ENCODE peak calls at places on chromosomes 2 and 18, in seven cellular contexts. One of them, this sample, is unnamed.

GRCh38 chr18:62386616-62387015 is 61.5 kb downstream of the TNFRSF11A start:
- DNase-seq in right cardiac atrium: no peak
- DNase-seq in stimulated activated CD8-positive, alpha-beta memory T cell treated with anti-CD3 and anti-CD28 coated beads, Interleukin-15, amount 100 ng/mL, for 4 hours: no peak
- DNase-seq in AML-193: no peak
- DNase-seq in bronchial epithelial cell: no peak
- DNase-seq in GM19239: no peak
- DNase-seq in occipital lobe: no peak
- DNase-seq in this sample: no peak

GRCh38 chr2:8999047-8999446 is 4.4 kb downstream of the MBOAT2 start:
- DNase-seq in right cardiac atrium: no peak
- DNase-seq in stimulated activated CD8-positive, alpha-beta memory T cell treated with anti-CD3 and anti-CD28 coated beads, Interleukin-15, amount 100 ng/mL, for 4 hours: no peak
- DNase-seq in AML-193: no peak
- DNase-seq in bronchial epithelial cell: no peak
- DNase-seq in GM19239: no peak
- DNase-seq in occipital lobe: no peak
- DNase-seq in this sample: no peak

GRCh38 chr2:11129598-11130449 is 25.4 kb upstream of the SLC66A3 start:
- DNase-seq in right cardiac atrium: peak
- DNase-seq in stimulated activated CD8-positive, alpha-beta memory T cell treated with anti-CD3 and anti-CD28 coated beads, Interleukin-15, amount 100 ng/mL, for 4 hours: peak
- DNase-seq in AML-193: no peak
- DNase-seq in bronchial epithelial cell: peak
- DNase-seq in GM19239: peak
- DNase-seq in occipital lobe: peak
- DNase-seq in this sample: peak

GRCh38 chr18:63664571-63664970 is 2.9 kb upstream of the SERPINB3 start:
- DNase-seq in right cardiac atrium: no peak
- DNase-seq in stimulated activated CD8-positive, alpha-beta memory T cell treated with anti-CD3 and anti-CD28 coated beads, Interleukin-15, amount 100 ng/mL, for 4 hours: no peak
- DNase-seq in AML-193: no peak
- DNase-seq in bronchial epithelial cell: peak
- DNase-seq in GM19239: no peak
- DNase-seq in occipital lobe: no peak
- DNase-seq in this sample: no peak

GRCh38 chr2:136582631-136583205 is 182.6 kb upstream of the THSD7B start:
- DNase-seq in right cardiac atrium: no peak
- DNase-seq in stimulated activated CD8-positive, alpha-beta memory T cell treated with anti-CD3 and anti-CD28 coated beads, Interleukin-15, amount 100 ng/mL, for 4 hours: no peak
- DNase-seq in AML-193: peak
- DNase-seq in bronchial epithelial cell: peak
- DNase-seq in GM19239: peak
- DNase-seq in occipital lobe: no peak
- DNase-seq in this sample: no peak

GRCh38 chr2:71796174-71796592 is 342.8 kb downstream of the DYSF start:
- DNase-seq in right cardiac atrium: no peak
- DNase-seq in stimulated activated CD8-positive, alpha-beta memory T cell treated with anti-CD3 and anti-CD28 coated beads, Interleukin-15, amount 100 ng/mL, for 4 hours: no peak
- DNase-seq in AML-193: no peak
- DNase-seq in bronchial epithelial cell: peak
- DNase-seq in GM19239: no peak
- DNase-seq in occipital lobe: no peak
- DNase-seq in this sample: no peak

GRCh38 chr2:11652141-11652540 is 17.9 kb downstream of the NTSR2 start:
- DNase-seq in right cardiac atrium: no peak
- DNase-seq in stimulated activated CD8-positive, alpha-beta memory T cell treated with anti-CD3 and anti-CD28 coated beads, Interleukin-15, amount 100 ng/mL, for 4 hours: no peak
- DNase-seq in AML-193: no peak
- DNase-seq in bronchial epithelial cell: no peak
- DNase-seq in GM19239: no peak
- DNase-seq in occipital lobe: no peak
- DNase-seq in this sample: no peak

GRCh38 chr2:223062304-223062845 is 10.4 kb downstream of the KCNE4 start:
- DNase-seq in right cardiac atrium: no peak
- DNase-seq in stimulated activated CD8-positive, alpha-beta memory T cell treated with anti-CD3 and anti-CD28 coated beads, Interleukin-15, amount 100 ng/mL, for 4 hours: no peak
- DNase-seq in AML-193: no peak
- DNase-seq in bronchial epithelial cell: no peak
- DNase-seq in GM19239: no peak
- DNase-seq in occipital lobe: no peak
- DNase-seq in this sample: no peak

GRCh38 chr18:74898965-74899364 is 301.3 kb downstream of the ZNF407 start:
- DNase-seq in right cardiac atrium: no peak
- DNase-seq in stimulated activated CD8-positive, alpha-beta memory T cell treated with anti-CD3 and anti-CD28 coated beads, Interleukin-15, amount 100 ng/mL, for 4 hours: no peak
- DNase-seq in AML-193: no peak
- DNase-seq in bronchial epithelial cell: peak
- DNase-seq in GM19239: no peak
- DNase-seq in occipital lobe: no peak
- DNase-seq in this sample: no peak

GRCh38 chr18:52313213-52313612 is 26.8 kb upstream of the DCC start:
- DNase-seq in right cardiac atrium: no peak
- DNase-seq in stimulated activated CD8-positive, alpha-beta memory T cell treated with anti-CD3 and anti-CD28 coated beads, Interleukin-15, amount 100 ng/mL, for 4 hours: no peak
- DNase-seq in AML-193: no peak
- DNase-seq in bronchial epithelial cell: peak
- DNase-seq in GM19239: no peak
- DNase-seq in occipital lobe: no peak
- DNase-seq in this sample: no peak

GRCh38 chr2:12488365-12488972 is 228.3 kb upstream of the TRIB2 start:
- DNase-seq in right cardiac atrium: peak
- DNase-seq in stimulated activated CD8-positive, alpha-beta memory T cell treated with anti-CD3 and anti-CD28 coated beads, Interleukin-15, amount 100 ng/mL, for 4 hours: no peak
- DNase-seq in AML-193: no peak
- DNase-seq in bronchial epithelial cell: no peak
- DNase-seq in GM19239: no peak
- DNase-seq in occipital lobe: no peak
- DNase-seq in this sample: no peak

GRCh38 chr2:96264656-96265348 is 995 bp downstream of the TMEM127 start:
- DNase-seq in right cardiac atrium: no peak
- DNase-seq in stimulated activated CD8-positive, alpha-beta memory T cell treated with anti-CD3 and anti-CD28 coated beads, Interleukin-15, amount 100 ng/mL, for 4 hours: no peak
- DNase-seq in AML-193: peak
- DNase-seq in bronchial epithelial cell: no peak
- DNase-seq in GM19239: peak
- DNase-seq in occipital lobe: no peak
- DNase-seq in this sample: no peak

GRCh38 chr2:40095003-40095402 is 315.9 kb upstream of the THUMPD2 start:
- DNase-seq in right cardiac atrium: no peak
- DNase-seq in stimulated activated CD8-positive, alpha-beta memory T cell treated with anti-CD3 and anti-CD28 coated beads, Interleukin-15, amount 100 ng/mL, for 4 hours: no peak
- DNase-seq in AML-193: no peak
- DNase-seq in bronchial epithelial cell: peak
- DNase-seq in GM19239: no peak
- DNase-seq in occipital lobe: no peak
- DNase-seq in this sample: no peak

GRCh38 chr2:13006829-13007715 is 290.3 kb downstream of the TRIB2 start:
- DNase-seq in right cardiac atrium: peak
- DNase-seq in stimulated activated CD8-positive, alpha-beta memory T cell treated with anti-CD3 and anti-CD28 coated beads, Interleukin-15, amount 100 ng/mL, for 4 hours: peak
- DNase-seq in AML-193: peak
- DNase-seq in bronchial epithelial cell: peak
- DNase-seq in GM19239: peak
- DNase-seq in occipital lobe: peak
- DNase-seq in this sample: peak

GRCh38 chr2:234690569-234691225 is 193.8 kb upstream of the ARL4C start:
- DNase-seq in right cardiac atrium: no peak
- DNase-seq in stimulated activated CD8-positive, alpha-beta memory T cell treated with anti-CD3 and anti-CD28 coated beads, Interleukin-15, amount 100 ng/mL, for 4 hours: no peak
- DNase-seq in AML-193: no peak
- DNase-seq in bronchial epithelial cell: peak
- DNase-seq in GM19239: no peak
- DNase-seq in occipital lobe: no peak
- DNase-seq in this sample: no peak

GRCh38 chr18:20963027-20963426 is 148.6 kb downstream of the ROCK1 start:
- DNase-seq in right cardiac atrium: no peak
- DNase-seq in stimulated activated CD8-positive, alpha-beta memory T cell treated with anti-CD3 and anti-CD28 coated beads, Interleukin-15, amount 100 ng/mL, for 4 hours: no peak
- DNase-seq in AML-193: no peak
- DNase-seq in bronchial epithelial cell: no peak
- DNase-seq in GM19239: no peak
- DNase-seq in occipital lobe: no peak
- DNase-seq in this sample: no peak

GRCh38 chr2:135742307-135742838 is 718 bp downstream of the UBXN4 start:
- DNase-seq in right cardiac atrium: no peak
- DNase-seq in stimulated activated CD8-positive, alpha-beta memory T cell treated with anti-CD3 and anti-CD28 coated beads, Interleukin-15, amount 100 ng/mL, for 4 hours: peak
- DNase-seq in AML-193: peak
- DNase-seq in bronchial epithelial cell: peak
- DNase-seq in GM19239: peak
- DNase-seq in occipital lobe: peak
- DNase-seq in this sample: peak

GRCh38 chr2:65835106-65835505 is 402.7 kb upstream of the SPRED2 start:
- DNase-seq in right cardiac atrium: no peak
- DNase-seq in stimulated activated CD8-positive, alpha-beta memory T cell treated with anti-CD3 and anti-CD28 coated beads, Interleukin-15, amount 100 ng/mL, for 4 hours: no peak
- DNase-seq in AML-193: no peak
- DNase-seq in bronchial epithelial cell: no peak
- DNase-seq in GM19239: no peak
- DNase-seq in occipital lobe: no peak
- DNase-seq in this sample: no peak

GRCh38 chr2:129092871-129093385 is 774.3 kb upstream of the HS6ST1 start:
- DNase-seq in right cardiac atrium: no peak
- DNase-seq in stimulated activated CD8-positive, alpha-beta memory T cell treated with anti-CD3 and anti-CD28 coated beads, Interleukin-15, amount 100 ng/mL, for 4 hours: no peak
- DNase-seq in AML-193: no peak
- DNase-seq in bronchial epithelial cell: peak
- DNase-seq in GM19239: no peak
- DNase-seq in occipital lobe: no peak
- DNase-seq in this sample: no peak

GRCh38 chr2:54470241-54470938 is 14.3 kb downstream of the SPTBN1 start:
- DNase-seq in right cardiac atrium: no peak
- DNase-seq in stimulated activated CD8-positive, alpha-beta memory T cell treated with anti-CD3 and anti-CD28 coated beads, Interleukin-15, amount 100 ng/mL, for 4 hours: no peak
- DNase-seq in AML-193: no peak
- DNase-seq in bronchial epithelial cell: peak
- DNase-seq in GM19239: no peak
- DNase-seq in occipital lobe: no peak
- DNase-seq in this sample: no peak

GRCh38 chr2:16162491-16163040 is 222.2 kb downstream of the MYCN start:
- DNase-seq in right cardiac atrium: no peak
- DNase-seq in stimulated activated CD8-positive, alpha-beta memory T cell treated with anti-CD3 and anti-CD28 coated beads, Interleukin-15, amount 100 ng/mL, for 4 hours: no peak
- DNase-seq in AML-193: no peak
- DNase-seq in bronchial epithelial cell: no peak
- DNase-seq in GM19239: no peak
- DNase-seq in occipital lobe: no peak
- DNase-seq in this sample: no peak

GRCh38 chr2:31189141-31189540 is 28.2 kb downstream of the CAPN14 start:
- DNase-seq in right cardiac atrium: no peak
- DNase-seq in stimulated activated CD8-positive, alpha-beta memory T cell treated with anti-CD3 and anti-CD28 coated beads, Interleukin-15, amount 100 ng/mL, for 4 hours: no peak
- DNase-seq in AML-193: no peak
- DNase-seq in bronchial epithelial cell: no peak
- DNase-seq in GM19239: no peak
- DNase-seq in occipital lobe: no peak
- DNase-seq in this sample: no peak

GRCh38 chr2:151862688-151863087 is 34.5 kb upstream of the ARL5A start:
- DNase-seq in right cardiac atrium: no peak
- DNase-seq in stimulated activated CD8-positive, alpha-beta memory T cell treated with anti-CD3 and anti-CD28 coated beads, Interleukin-15, amount 100 ng/mL, for 4 hours: no peak
- DNase-seq in AML-193: no peak
- DNase-seq in bronchial epithelial cell: peak
- DNase-seq in GM19239: peak
- DNase-seq in occipital lobe: no peak
- DNase-seq in this sample: no peak

GRCh38 chr2:56347881-56348280 is 164.1 kb downstream of the CCDC85A start:
- DNase-seq in right cardiac atrium: no peak
- DNase-seq in stimulated activated CD8-positive, alpha-beta memory T cell treated with anti-CD3 and anti-CD28 coated beads, Interleukin-15, amount 100 ng/mL, for 4 hours: no peak
- DNase-seq in AML-193: no peak
- DNase-seq in bronchial epithelial cell: no peak
- DNase-seq in GM19239: no peak
- DNase-seq in occipital lobe: no peak
- DNase-seq in this sample: no peak

GRCh38 chr2:181546086-181546485 is 88.9 kb downstream of the ITGA4 start:
- DNase-seq in right cardiac atrium: no peak
- DNase-seq in stimulated activated CD8-positive, alpha-beta memory T cell treated with anti-CD3 and anti-CD28 coated beads, Interleukin-15, amount 100 ng/mL, for 4 hours: no peak
- DNase-seq in AML-193: no peak
- DNase-seq in bronchial epithelial cell: peak
- DNase-seq in GM19239: no peak
- DNase-seq in occipital lobe: no peak
- DNase-seq in this sample: no peak